ENCODE peak calls at places on chromosomes 12 and 14, in seven cellular contexts. U, L, W, E, J, B and V are unnamed samples.
A peak's percentile ranks its signal among the peaks of the same experiment; 100 is the strongest.

GRCh38 chr12:50283924-50284236 is 560 bp upstream of the LIMA1 start:
- DNase-seq in J (no peak), B (peak; percentile 8), L (no peak), E (no peak), W (no peak), U (no peak), V (no peak)

GRCh38 chr12:120230974-120231315 is 30.0 kb upstream of the RPLP0 start:
- DNase-seq in L (no peak), U (no peak), E (no peak), W (no peak), B (no peak), J (no peak), V (no peak)

GRCh38 chr12:42426733-42427132 is 100.8 kb downstream of the PPHLN1 start:
- DNase-seq in B (no peak), W (no peak), U (no peak), L (no peak), J (peak; percentile 49), E (peak; percentile 53), V (no peak)

GRCh38 chr12:18430425-18431048 is 169.2 kb downstream of the PIK3C2G start:
- DNase-seq in W (no peak), B (no peak), J (peak; percentile 38), E (peak; percentile 5), U (no peak), L (no peak), V (no peak)

GRCh38 chr12:48758737-48759136 is 30.2 kb downstream of the ADCY6 start:
- DNase-seq in U (no peak), J (no peak), B (no peak), E (no peak), L (no peak), W (no peak), V (no peak)

GRCh38 chr12:43728117-43728516 is 30.5 kb downstream of the PUS7L start:
- DNase-seq in W (no peak), L (no peak), B (no peak), U (no peak), E (no peak), J (no peak), V (no peak)

GRCh38 chr12:85642810-85643209 is 193.4 kb downstream of the RASSF9 start:
- DNase-seq in B (no peak), L (no peak), W (no peak), J (no peak), E (no peak), U (no peak), V (no peak)

GRCh38 chr12:49984960-49985359 is 12.2 kb downstream of the AQP6 start:
- DNase-seq in J (no peak), U (no peak), E (no peak), B (no peak), W (no peak), L (no peak), V (no peak)

GRCh38 chr12:122366685-122367475 is 55.6 kb downstream of the CLIP1 start:
- DNase-seq in L (peak; percentile 47), J (peak; percentile 78), E (peak; percentile 93), B (no peak), U (peak; percentile 74), W (peak; percentile 46), V (no peak)

GRCh38 chr12:99043319-99043914 is 398.3 kb downstream of the APAF1 start:
- DNase-seq in U (peak; percentile 73), E (peak; percentile 28), B (peak; percentile 39), L (no peak), W (peak; percentile 2), J (peak; percentile 51), V (no peak)

GRCh38 chr14:102654298-102654697 is 61.8 kb downstream of the RCOR1 start:
- DNase-seq in L (no peak), J (no peak), B (no peak), U (no peak), E (no peak), W (no peak), V (no peak)

GRCh38 chr14:104822821-104823615 is 22.1 kb downstream of the ZBTB42 start:
- DNase-seq in J (no peak), E (no peak), U (no peak), B (no peak), L (peak; percentile 12), W (no peak), V (no peak)